ENCODE peak calls at places on chromosomes 3 and 15, in five cellular contexts. R, L, Z, U and D are unnamed samples.

GRCh38 chr3:100882571-100882981 is 110.6 kb downstream of the ABI3BP start:
- DNase-seq in R (no peak), L (no peak), U (no peak), Z (no peak), D (peak; percentile 60)

GRCh38 chr3:135895734-135896121 is 69.8 kb upstream of the PPP2R3A start:
- DNase-seq in R (no peak), Z (peak; percentile 9), L (no peak), U (no peak), D (no peak)

GRCh38 chr15:40914486-40914885 is 14.7 kb upstream of the DLL4 start:
- DNase-seq in U (no peak), L (no peak), R (no peak), Z (no peak), D (no peak)

GRCh38 chr3:187919018-187919417 is 173.8 kb upstream of the BCL6 start:
- DNase-seq in L (no peak), R (no peak), U (no peak), Z (no peak), D (no peak)

GRCh38 chr3:110708166-110708565 is 363.4 kb upstream of the NECTIN3 start:
- DNase-seq in R (no peak), U (no peak), L (no peak), Z (peak; percentile 15), D (no peak)

GRCh38 chr3:63960048-63960711 is 48.0 kb upstream of the SCAANT1 start:
- DNase-seq in L (no peak), R (peak; percentile 41), Z (peak; percentile 74), U (no peak), D (peak; percentile 80)

GRCh38 chr3:157594413-157594812 is 91.2 kb upstream of the VEPH1 start:
- DNase-seq in Z (no peak), R (no peak), L (no peak), U (no peak), D (no peak)

GRCh38 chr3:72177075-72178050 is 392.4 kb upstream of the PROK2 start:
- DNase-seq in L (peak; percentile 45), U (peak; percentile 46), R (peak; percentile 28), Z (peak; percentile 22), D (peak; percentile 42)

GRCh38 chr3:123244128-123244527 is 42.4 kb downstream of the SEC22A start:
- DNase-seq in U (no peak), L (no peak), R (no peak), Z (no peak), D (peak; percentile 30)

GRCh38 chr3:43343185-43343584 is 56.8 kb downstream of the SNRK start:
- DNase-seq in Z (no peak), U (no peak), R (no peak), L (no peak), D (no peak)

GRCh38 chr15:45116482-45117326 is 2.6 kb downstream of the DUOXA2 start:
- DNase-seq in L (no peak), U (no peak), R (no peak), Z (no peak), D (no peak)

GRCh38 chr3:187295635-187296034 is 4.1 kb upstream of the MASP1 start:
- DNase-seq in L (no peak), R (no peak), U (no peak), Z (no peak), D (no peak)

GRCh38 chr15:71160976-71161375 is 45.7 kb downstream of the THSD4 start:
- DNase-seq in Z (no peak), U (no peak), R (no peak), L (no peak), D (peak; percentile 68)

GRCh38 chr15:65819563-65819960 is 27.5 kb upstream of the DENND4A start:
- DNase-seq in R (no peak), U (no peak), Z (no peak), L (no peak), D (no peak)

GRCh38 chr3:29249829-29250228 is 31.0 kb upstream of the RBMS3 start:
- DNase-seq in L (no peak), Z (no peak), R (no peak), U (no peak), D (no peak)

GRCh38 chr3:185720326-185720725 is 104.5 kb downstream of the IGF2BP2 start:
- DNase-seq in Z (no peak), R (no peak), L (no peak), U (no peak), D (no peak)

GRCh38 chr15:93829115-93829849 is 402.1 kb upstream of the MCTP2 start:
- DNase-seq in R (no peak), L (no peak), U (no peak), Z (peak; percentile 30), D (peak; percentile 99)

GRCh38 chr15:28901587-28901980 is 15.8 kb downstream of the APBA2 start:
- DNase-seq in L (no peak), Z (no peak), U (no peak), R (no peak), D (no peak)

GRCh38 chr3:188431553-188431952 is 277.6 kb downstream of the LPP start:
- DNase-seq in L (no peak), R (peak; percentile 40), Z (peak; percentile 29), U (no peak), D (peak; percentile 93)

GRCh38 chr15:70299931-70300858 is 202.5 kb upstream of the TLE3 start:
- DNase-seq in U (no peak), L (no peak), R (no peak), Z (no peak), D (no peak)

GRCh38 chr3:54188176-54188791 is 65.9 kb downstream of the CACNA2D3 start:
- DNase-seq in U (no peak), Z (peak; percentile 34), R (peak; percentile 45), L (no peak), D (peak; percentile 70)

GRCh38 chr3:102141096-102141912 is 292.0 kb downstream of the NFKBIZ start:
- DNase-seq in R (no peak), U (no peak), L (no peak), Z (no peak), D (peak; percentile 22)

DNA sequence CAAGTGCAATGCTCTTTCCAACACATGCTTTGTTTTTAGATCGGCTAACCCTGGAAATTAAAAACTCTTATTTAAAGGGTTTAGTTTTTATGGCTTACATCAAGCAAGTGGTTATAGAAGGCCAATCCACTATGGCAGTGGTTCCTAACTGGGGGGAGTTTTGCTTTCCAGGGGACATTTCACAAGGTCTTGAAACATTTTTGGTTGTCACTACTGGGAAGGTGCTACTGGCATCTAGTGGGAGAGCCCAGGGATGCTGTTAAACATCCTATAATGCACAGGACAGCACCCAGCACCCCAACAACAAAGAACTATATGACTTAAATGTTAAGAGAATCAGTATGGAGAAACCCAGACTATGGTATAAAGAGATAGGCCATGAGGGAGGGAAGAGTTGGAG is 439.0 kb downstream of the NTRK3 start:
- DNase-seq in U (no peak), R (no peak), L (no peak), Z (peak; percentile 10), D (no peak)
- TF ChIP-seq CTCF in U (no peak), R (no peak), L (no peak), Z (peak; percentile 18), D (no peak)

DNA sequence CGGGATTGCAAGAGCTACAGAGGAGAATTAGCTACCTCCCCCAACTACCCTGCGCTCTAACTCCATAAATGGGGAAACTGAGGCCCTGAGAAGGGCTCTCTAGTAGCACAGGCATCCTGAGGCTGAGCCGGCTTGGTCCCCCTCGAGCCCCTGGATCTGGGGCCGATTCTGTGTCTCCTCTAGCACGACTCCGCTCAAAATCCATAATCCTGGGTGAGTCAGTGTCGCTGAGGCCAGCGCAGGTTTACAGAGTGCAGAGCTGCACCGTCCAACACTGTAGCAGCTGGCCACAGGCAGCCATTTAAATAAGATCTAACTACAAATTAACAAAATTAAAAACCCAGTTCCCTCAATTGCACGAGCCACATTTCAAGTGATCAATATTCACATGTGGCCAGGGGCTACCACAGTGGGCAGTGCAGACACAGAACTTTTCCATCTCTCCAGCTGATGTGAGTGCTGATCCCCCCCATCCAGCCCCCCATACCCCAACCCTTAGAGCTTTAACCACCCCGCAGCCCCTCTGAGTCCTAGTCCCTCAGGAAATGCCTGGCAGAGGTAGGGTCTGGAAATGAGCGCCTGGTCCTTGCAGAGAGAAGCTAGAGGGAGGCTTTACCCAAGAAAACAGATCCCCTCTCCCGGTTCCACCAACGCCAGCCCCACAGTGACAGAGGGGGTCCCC is 10.7 kb downstream of the GATA2 start:
- DNase-seq in R (no peak), U (no peak), L (no peak), Z (no peak), D (no peak)
- H3K4me3 ChIP-seq in R (no peak overlapping the region), U (peak overlapping the region; percentile 81), L (no peak overlapping the region), Z (no peak overlapping the region), D (no peak overlapping the region)

GRCh38 chr3:59286791-59287531 is 237.1 kb upstream of the CFAP20DC start:
- DNase-seq in Z (no peak), R (no peak), L (no peak), U (no peak), D (peak; percentile 86)
- TF ChIP-seq CTCF in Z (no peak), R (no peak), L (no peak), U (no peak), D (no peak)

GRCh38 chr3:3705090-3705775 is 94.0 kb upstream of the LRRN1 start:
- DNase-seq in Z (peak; percentile 19), U (peak; percentile 28), R (no peak), L (peak; percentile 40), D (no peak)
- H3K4me3 ChIP-seq in Z (no peak overlapping the region), U (no peak overlapping the region), R (no peak overlapping the region), L (no peak overlapping the region), D (no peak overlapping the region)

GRCh38 chr15:73900129-73900712 is 26.0 kb upstream of the LOXL1 start:
- DNase-seq in Z (peak; percentile 64), U (no peak), R (no peak), L (no peak), D (no peak)
- TF ChIP-seq CTCF in Z (no peak), U (no peak), R (no peak), L (no peak), D (no peak)